ENCODE peak calls at places on chromosomes 5 and 9, in seven cellular contexts. O is GM19239; K is Peyer's patch; P is amniotic stem cell; A is PC-9; V is WTC11; Z is activated T-helper 1 cell treated with anti-CD3 and anti-CD28 coated beads, Interleukin-2, amount 50 U/mL, for 16 hours. F is an unnamed sample.

GRCh38 chr5:67206381-67207328 is 10.1 kb upstream of the CD180 start:
- DNase-seq in O (peak; percentile 47), K (peak; percentile 91), P (no peak), A (peak; percentile 85), V (no peak), Z (peak; percentile 61), F (peak; percentile 98)

GRCh38 chr5:82164957-82165698 is 113.0 kb downstream of the RPS23 start:
- DNase-seq in O (no peak), K (no peak), P (no peak), A (no peak), V (peak; percentile 29), Z (no peak), F (no peak)

GRCh38 chr5:73327908-73328455 is 120.6 kb downstream of the FOXD1 start:
- DNase-seq in O (no peak), K (no peak), P (no peak), A (peak; percentile 29), V (no peak), Z (no peak), F (peak; percentile 73)

GRCh38 chr5:67310169-67310568 is 113.6 kb upstream of the CD180 start:
- DNase-seq in O (no peak), K (no peak), P (no peak), A (no peak), V (no peak), Z (no peak), F (no peak)

GRCh38 chr9:117149996-117150395 is 264.9 kb downstream of the ASTN2 start:
- DNase-seq in O (no peak), K (no peak), P (no peak), A (no peak), V (no peak), Z (no peak), F (no peak)

GRCh38 chr5:43409809-43410271 is 2.4 kb downstream of the CCL28 start:
- DNase-seq in O (no peak), K (peak; percentile 77), P (no peak), A (no peak), V (no peak), Z (no peak), F (no peak)

GRCh38 chr5:134268019-134268601 is 42.2 kb upstream of the PPP2CA start:
- DNase-seq in O (no peak), K (no peak), P (no peak), A (no peak), V (no peak), Z (no peak), F (no peak)

GRCh38 chr5:50646591-50646990 is 19.8 kb upstream of the PARP8 start:
- DNase-seq in O (no peak), K (no peak), P (no peak), A (no peak), V (no peak), Z (no peak), F (no peak)

GRCh38 chr5:119287547-119288073 is 68.2 kb upstream of the TNFAIP8 start:
- DNase-seq in O (no peak), K (no peak), P (no peak), A (peak; percentile 32), V (no peak), Z (no peak), F (no peak)

GRCh38 chr5:150750469-150750868 is 8.3 kb downstream of the DCTN4 start:
- DNase-seq in O (no peak), K (no peak), P (no peak), A (no peak), V (no peak), Z (no peak), F (no peak)

GRCh38 chr9:72527801-72528195 is 6.4 kb downstream of the TMC1 start:
- DNase-seq in O (no peak), K (no peak), P (no peak), A (no peak), V (no peak), Z (no peak), F (no peak)

GRCh38 chr9:32550046-32550608 is 2.0 kb upstream of the SMIM27 start:
- DNase-seq in O (no peak), K (no peak), P (no peak), A (no peak), V (no peak), Z (no peak), F (no peak)

GRCh38 chr9:101737705-101738565 is 512 bp downstream of the GRIN3A start:
- DNase-seq in O (no peak), K (no peak), P (no peak), A (no peak), V (peak; percentile 47), Z (no peak), F (no peak)

GRCh38 chr9:133692364-133692985 is 45.7 kb downstream of the SARDH start:
- DNase-seq in O (no peak), K (no peak), P (no peak), A (no peak), V (no peak), Z (no peak), F (no peak)

GRCh38 chr5:167877319-167877718 is 414.1 kb upstream of the WWC1 start:
- DNase-seq in O (no peak), K (no peak), P (no peak), A (no peak), V (no peak), Z (no peak), F (no peak)

GRCh38 chr9:127305450-127306226 is 41.1 kb downstream of the GARNL3 start:
- DNase-seq in O (no peak), K (no peak), P (no peak), A (no peak), V (peak; percentile 47), Z (no peak), F (no peak)

GRCh38 chr9:135978650-135979461 is 17.7 kb upstream of the UBAC1 start:
- DNase-seq in O (no peak), K (no peak), P (no peak), A (no peak), V (no peak), Z (no peak), F (no peak)

GRCh38 chr5:76714771-76715483 is 999 bp upstream of the F2R start:
- DNase-seq in O (no peak), K (no peak), P (no peak), A (peak; percentile 14), V (peak; percentile 54), Z (no peak), F (no peak)

GRCh38 chr9:107447834-107448233 is 41.7 kb downstream of the KLF4 start:
- DNase-seq in O (no peak), K (no peak), P (no peak), A (no peak), V (no peak), Z (no peak), F (no peak)

GRCh38 chr5:108093186-108093585 is 288.7 kb downstream of the FBXL17 start:
- DNase-seq in O (no peak), K (no peak), P (no peak), A (no peak), V (no peak), Z (no peak), F (no peak)